ENCODE peak calls at places on chromosome 16, in nine cellular contexts. One of them, this sample, is unnamed.
A peak's percentile ranks its signal among the peaks of the same experiment; 100 is the strongest.

GRCh38 chr16:35342012-35342411 is 1882.6 kb downstream of the TP53TG3F start:
- DNase-seq in substantia nigra: no peak
- DNase-seq in upper lobe of right lung: no peak
- DNase-seq in RWPE2: no peak
- DNase-seq in prostate gland: no peak
- DNase-seq in PC-9: no peak
- DNase-seq in tibial nerve: no peak
- DNase-seq in heart right ventricle: no peak
- DNase-seq in mesenchymal stem cell: no peak
- DNase-seq in this sample: no peak

GRCh38 chr16:89505204-89506112 is 2.7 kb upstream of the SPG7 start:
- DNase-seq in substantia nigra: peak; percentile 12
- DNase-seq in upper lobe of right lung: peak; percentile 89
- DNase-seq in RWPE2: peak; percentile 87
- DNase-seq in prostate gland: peak; percentile 26
- DNase-seq in PC-9: peak; percentile 89
- DNase-seq in tibial nerve: peak; percentile 85
- DNase-seq in heart right ventricle: peak; percentile 96
- DNase-seq in mesenchymal stem cell: peak; percentile 98
- DNase-seq in this sample: no peak

GRCh38 chr16:14302399-14303181 is 231.5 kb downstream of the MRTFB start:
- DNase-seq in substantia nigra: no peak
- DNase-seq in upper lobe of right lung: no peak
- DNase-seq in RWPE2: no peak
- DNase-seq in prostate gland: no peak
- DNase-seq in PC-9: peak; percentile 45
- DNase-seq in tibial nerve: no peak
- DNase-seq in heart right ventricle: peak; percentile 34
- DNase-seq in mesenchymal stem cell: peak; percentile 41
- DNase-seq in this sample: peak; percentile 35

GRCh38 chr16:85970016-85970711 is 71.2 kb downstream of the IRF8 start:
- DNase-seq in substantia nigra: no peak
- DNase-seq in upper lobe of right lung: no peak
- DNase-seq in RWPE2: no peak
- DNase-seq in prostate gland: no peak
- DNase-seq in PC-9: no peak
- DNase-seq in tibial nerve: no peak
- DNase-seq in heart right ventricle: no peak
- DNase-seq in mesenchymal stem cell: no peak
- DNase-seq in this sample: no peak

GRCh38 chr16:58393138-58393504 is 850 bp downstream of the GINS3 start:
- DNase-seq in substantia nigra: no peak
- DNase-seq in upper lobe of right lung: no peak
- DNase-seq in RWPE2: no peak
- DNase-seq in prostate gland: no peak
- DNase-seq in PC-9: no peak
- DNase-seq in tibial nerve: no peak
- DNase-seq in heart right ventricle: no peak
- DNase-seq in mesenchymal stem cell: peak; percentile 22
- DNase-seq in this sample: peak; percentile 75

GRCh38 chr16:12160249-12160648 is 183.7 kb downstream of the SNX29 start:
- DNase-seq in substantia nigra: no peak
- DNase-seq in upper lobe of right lung: no peak
- DNase-seq in RWPE2: no peak
- DNase-seq in prostate gland: no peak
- DNase-seq in PC-9: no peak
- DNase-seq in tibial nerve: no peak
- DNase-seq in heart right ventricle: no peak
- DNase-seq in mesenchymal stem cell: no peak
- DNase-seq in this sample: no peak

GRCh38 chr16:89107209-89107582 is 13.5 kb downstream of the ACSF3 start:
- DNase-seq in substantia nigra: no peak
- DNase-seq in upper lobe of right lung: peak; percentile 26
- DNase-seq in RWPE2: peak; percentile 45
- DNase-seq in prostate gland: no peak
- DNase-seq in PC-9: no peak
- DNase-seq in tibial nerve: no peak
- DNase-seq in heart right ventricle: no peak
- DNase-seq in mesenchymal stem cell: no peak
- DNase-seq in this sample: no peak

GRCh38 chr16:25799816-25800215 is 108.1 kb downstream of the HS3ST4 start:
- DNase-seq in substantia nigra: no peak
- DNase-seq in upper lobe of right lung: no peak
- DNase-seq in RWPE2: no peak
- DNase-seq in prostate gland: no peak
- DNase-seq in PC-9: no peak
- DNase-seq in tibial nerve: no peak
- DNase-seq in heart right ventricle: no peak
- DNase-seq in mesenchymal stem cell: no peak
- DNase-seq in this sample: no peak

GRCh38 chr16:66524601-66525164 is 25.2 kb downstream of the TK2 start:
- DNase-seq in substantia nigra: no peak
- DNase-seq in upper lobe of right lung: no peak
- DNase-seq in RWPE2: no peak
- DNase-seq in prostate gland: no peak
- DNase-seq in PC-9: no peak
- DNase-seq in tibial nerve: no peak
- DNase-seq in heart right ventricle: no peak
- DNase-seq in mesenchymal stem cell: no peak
- DNase-seq in this sample: no peak

GRCh38 chr16:10266809-10267208 is 84.6 kb upstream of the GRIN2A start:
- DNase-seq in substantia nigra: no peak
- DNase-seq in upper lobe of right lung: no peak
- DNase-seq in RWPE2: no peak
- DNase-seq in prostate gland: no peak
- DNase-seq in PC-9: no peak
- DNase-seq in tibial nerve: no peak
- DNase-seq in heart right ventricle: no peak
- DNase-seq in mesenchymal stem cell: no peak
- DNase-seq in this sample: no peak

DNA sequence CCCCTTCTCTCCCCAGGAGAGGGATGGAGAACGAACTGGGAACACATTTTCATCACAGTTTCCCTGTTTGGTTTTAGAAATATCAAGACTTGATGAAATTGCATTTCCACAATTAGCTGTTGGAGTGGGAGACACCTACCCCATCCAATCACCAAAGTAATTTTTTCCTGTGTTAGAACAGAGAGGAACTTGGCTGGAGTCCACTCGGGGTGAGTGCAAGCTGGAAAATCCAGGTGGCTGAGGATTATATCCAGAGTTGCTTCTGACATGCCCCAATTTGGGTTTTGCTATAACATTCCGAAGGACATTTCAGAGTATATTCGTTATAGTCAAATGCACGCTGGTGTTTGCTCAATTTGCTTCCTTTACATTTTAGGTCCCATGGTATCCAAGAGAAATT is 231.8 kb downstream of the C16orf95 start:
- DNase-seq in substantia nigra: no peak
- DNase-seq in upper lobe of right lung: no peak
- DNase-seq in RWPE2: no peak
- DNase-seq in prostate gland: no peak
- DNase-seq in PC-9: no peak
- DNase-seq in tibial nerve: no peak
- DNase-seq in heart right ventricle: no peak
- DNase-seq in mesenchymal stem cell: no peak
- DNase-seq in this sample: no peak
- H3K27ac ChIP-seq in substantia nigra: no peak overlapping the region
- H3K27ac ChIP-seq in upper lobe of right lung: no peak overlapping the region
- H3K27ac ChIP-seq in RWPE2: no peak overlapping the region
- H3K27ac ChIP-seq in prostate gland: no peak overlapping the region
- H3K27ac ChIP-seq in PC-9: no peak overlapping the region
- H3K27ac ChIP-seq in tibial nerve: no peak overlapping the region
- H3K27ac ChIP-seq in heart right ventricle: no peak overlapping the region
- H3K27ac ChIP-seq in mesenchymal stem cell: no peak overlapping the region
- H3K27ac ChIP-seq in this sample: no peak overlapping the region

GRCh38 chr16:19688396-19689024 is 29.5 kb downstream of the KNOP1 start:
- DNase-seq in substantia nigra: no peak
- DNase-seq in upper lobe of right lung: peak; percentile 52
- DNase-seq in RWPE2: no peak
- DNase-seq in prostate gland: no peak
- DNase-seq in PC-9: no peak
- DNase-seq in tibial nerve: no peak
- DNase-seq in heart right ventricle: no peak
- DNase-seq in mesenchymal stem cell: no peak
- DNase-seq in this sample: no peak
- H3K27ac ChIP-seq in substantia nigra: peak overlapping the region; percentile 35
- H3K27ac ChIP-seq in upper lobe of right lung: no peak overlapping the region
- H3K27ac ChIP-seq in RWPE2: no peak overlapping the region
- H3K27ac ChIP-seq in prostate gland: no peak overlapping the region
- H3K27ac ChIP-seq in PC-9: no peak overlapping the region
- H3K27ac ChIP-seq in tibial nerve: peak overlapping the region; percentile 27
- H3K27ac ChIP-seq in heart right ventricle: no peak overlapping the region
- H3K27ac ChIP-seq in mesenchymal stem cell: no peak overlapping the region
- H3K27ac ChIP-seq in this sample: no peak overlapping the region

GRCh38 chr16:354971-355441 is 2.5 kb upstream of the AXIN1 start:
- DNase-seq in substantia nigra: no peak
- DNase-seq in upper lobe of right lung: no peak
- DNase-seq in RWPE2: no peak
- DNase-seq in prostate gland: no peak
- DNase-seq in PC-9: no peak
- DNase-seq in tibial nerve: no peak
- DNase-seq in heart right ventricle: no peak
- DNase-seq in mesenchymal stem cell: no peak
- DNase-seq in this sample: no peak

GRCh38 chr16:354286-354881 is 1.9 kb upstream of the AXIN1 start:
- DNase-seq in substantia nigra: no peak
- DNase-seq in upper lobe of right lung: no peak
- DNase-seq in RWPE2: peak; percentile 93
- DNase-seq in prostate gland: peak; percentile 54
- DNase-seq in PC-9: no peak
- DNase-seq in tibial nerve: no peak
- DNase-seq in heart right ventricle: no peak
- DNase-seq in mesenchymal stem cell: no peak
- DNase-seq in this sample: no peak

GRCh38 chr16:353404-354285 is 1.1 kb upstream of the AXIN1 start:
- DNase-seq in substantia nigra: no peak
- DNase-seq in upper lobe of right lung: peak; percentile 72
- DNase-seq in RWPE2: peak; percentile 68
- DNase-seq in prostate gland: no peak
- DNase-seq in PC-9: no peak
- DNase-seq in tibial nerve: no peak
- DNase-seq in heart right ventricle: no peak
- DNase-seq in mesenchymal stem cell: no peak
- DNase-seq in this sample: no peak

GRCh38 chr16:351804-352520 is 561 bp downstream of the AXIN1 start:
- DNase-seq in substantia nigra: no peak
- DNase-seq in upper lobe of right lung: peak; percentile 79
- DNase-seq in RWPE2: no peak
- DNase-seq in prostate gland: no peak
- DNase-seq in PC-9: no peak
- DNase-seq in tibial nerve: no peak
- DNase-seq in heart right ventricle: no peak
- DNase-seq in mesenchymal stem cell: peak; percentile 26
- DNase-seq in this sample: no peak

GRCh38 chr16:352547-353403 is at the start of gene AXIN1:
- DNase-seq in substantia nigra: peak; percentile 64
- DNase-seq in upper lobe of right lung: peak; percentile 100
- DNase-seq in RWPE2: peak; percentile 100
- DNase-seq in prostate gland: peak; percentile 100
- DNase-seq in PC-9: peak; percentile 100
- DNase-seq in tibial nerve: peak; percentile 100
- DNase-seq in heart right ventricle: peak; percentile 97
- DNase-seq in mesenchymal stem cell: peak; percentile 95
- DNase-seq in this sample: peak; percentile 100
- H3K27ac ChIP-seq in substantia nigra: peak within 1 kb of the TSS; percentile 55
- H3K27ac ChIP-seq in upper lobe of right lung: peak within 1 kb of the TSS; percentile 68
- H3K27ac ChIP-seq in RWPE2: peak within 1 kb of the TSS; percentile 79
- H3K27ac ChIP-seq in prostate gland: peak within 1 kb of the TSS; percentile 61
- H3K27ac ChIP-seq in PC-9: no peak within 1 kb of the TSS
- H3K27ac ChIP-seq in tibial nerve: peak within 1 kb of the TSS; percentile 48
- H3K27ac ChIP-seq in heart right ventricle: peak within 1 kb of the TSS; percentile 81
- H3K27ac ChIP-seq in mesenchymal stem cell: no peak within 1 kb of the TSS
- H3K27ac ChIP-seq in this sample: peak within 1 kb of the TSS; percentile 56

DNA sequence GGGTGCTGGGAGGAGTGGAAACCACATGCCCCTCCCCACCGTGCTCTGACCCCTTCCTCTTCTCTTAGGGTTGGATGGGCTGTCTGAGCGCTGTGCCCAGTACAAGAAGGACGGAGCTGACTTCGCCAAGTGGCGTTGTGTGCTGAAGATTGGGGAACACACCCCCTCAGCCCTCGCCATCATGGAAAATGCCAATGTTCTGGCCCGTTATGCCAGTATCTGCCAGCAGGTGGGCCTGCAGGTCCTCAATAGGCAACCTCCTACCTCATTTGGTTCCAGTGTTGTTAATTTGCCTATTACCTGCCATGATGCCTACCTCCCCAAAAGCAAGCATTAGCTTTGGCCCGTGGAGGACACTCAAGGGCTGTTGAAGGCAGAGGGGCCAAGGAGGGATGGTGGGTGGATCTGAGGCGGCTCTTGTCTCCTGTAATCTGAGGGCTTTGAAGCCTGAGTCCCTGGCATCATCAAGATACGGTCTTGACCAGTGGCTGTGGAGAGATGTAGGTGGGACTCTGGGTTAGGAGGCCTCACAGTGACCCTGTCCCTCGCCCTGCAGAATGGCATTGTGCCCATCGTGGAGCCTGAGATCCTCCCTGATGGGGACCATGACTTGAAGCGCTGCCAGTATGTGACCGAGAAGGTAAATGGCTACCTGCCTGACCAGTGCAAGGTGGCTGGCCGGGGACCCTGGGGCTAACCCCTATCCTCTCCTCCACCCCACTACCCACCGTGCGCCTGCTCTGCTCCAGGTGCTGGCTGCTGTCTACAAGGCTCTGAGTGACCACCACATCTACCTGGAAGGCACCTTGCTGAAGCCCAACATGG is 3.4 kb downstream of the ALDOA start:
- DNase-seq in substantia nigra: no peak
- DNase-seq in upper lobe of right lung: no peak
- DNase-seq in RWPE2: no peak
- DNase-seq in prostate gland: no peak
- DNase-seq in PC-9: peak; percentile 65
- DNase-seq in tibial nerve: no peak
- DNase-seq in heart right ventricle: no peak
- DNase-seq in mesenchymal stem cell: peak; percentile 59
- DNase-seq in this sample: no peak
- H3K27ac ChIP-seq in substantia nigra: peak overlapping the region; percentile 9
- H3K27ac ChIP-seq in upper lobe of right lung: peak overlapping the region; percentile 11
- H3K27ac ChIP-seq in RWPE2: peak overlapping the region; percentile 93
- H3K27ac ChIP-seq in prostate gland: peak overlapping the region; percentile 43
- H3K27ac ChIP-seq in PC-9: peak overlapping the region; percentile 48
- H3K27ac ChIP-seq in tibial nerve: no peak overlapping the region
- H3K27ac ChIP-seq in heart right ventricle: peak overlapping the region; percentile 61
- H3K27ac ChIP-seq in mesenchymal stem cell: no peak overlapping the region
- H3K27ac ChIP-seq in this sample: no peak overlapping the region

GRCh38 chr16:29311636-29312344 is 94.7 kb downstream of the NPIPB11 start:
- DNase-seq in substantia nigra: no peak
- DNase-seq in upper lobe of right lung: no peak
- DNase-seq in RWPE2: no peak
- DNase-seq in prostate gland: no peak
- DNase-seq in PC-9: no peak
- DNase-seq in tibial nerve: no peak
- DNase-seq in heart right ventricle: no peak
- DNase-seq in mesenchymal stem cell: no peak
- DNase-seq in this sample: no peak
- H3K27ac ChIP-seq in substantia nigra: no peak overlapping the region
- H3K27ac ChIP-seq in upper lobe of right lung: no peak overlapping the region
- H3K27ac ChIP-seq in RWPE2: no peak overlapping the region
- H3K27ac ChIP-seq in prostate gland: no peak overlapping the region
- H3K27ac ChIP-seq in PC-9: no peak overlapping the region
- H3K27ac ChIP-seq in tibial nerve: no peak overlapping the region
- H3K27ac ChIP-seq in heart right ventricle: no peak overlapping the region
- H3K27ac ChIP-seq in mesenchymal stem cell: no peak overlapping the region
- H3K27ac ChIP-seq in this sample: no peak overlapping the region

GRCh38 chr16:87583453-87584131 is 18.7 kb upstream of the JPH3 start:
- DNase-seq in substantia nigra: no peak
- DNase-seq in upper lobe of right lung: no peak
- DNase-seq in RWPE2: no peak
- DNase-seq in prostate gland: no peak
- DNase-seq in PC-9: no peak
- DNase-seq in tibial nerve: no peak
- DNase-seq in heart right ventricle: peak; percentile 35
- DNase-seq in mesenchymal stem cell: peak; percentile 71
- DNase-seq in this sample: no peak
- H3K27ac ChIP-seq in substantia nigra: no peak overlapping the region
- H3K27ac ChIP-seq in upper lobe of right lung: no peak overlapping the region
- H3K27ac ChIP-seq in RWPE2: no peak overlapping the region
- H3K27ac ChIP-seq in prostate gland: no peak overlapping the region
- H3K27ac ChIP-seq in PC-9: no peak overlapping the region
- H3K27ac ChIP-seq in tibial nerve: no peak overlapping the region
- H3K27ac ChIP-seq in heart right ventricle: no peak overlapping the region
- H3K27ac ChIP-seq in mesenchymal stem cell: no peak overlapping the region
- H3K27ac ChIP-seq in this sample: no peak overlapping the region